ENCODE peak calls at places on chromosomes 3 and 15, in seven cellular contexts. V, Z, L, N, W, O and M are unnamed samples.

GRCh38 chr3:14902719-14903118 is 44.7 kb upstream of the NR2C2 start:
- DNase-seq in V (no peak), Z (no peak), L (no peak), N (no peak), W (no peak), O (no peak), M (no peak)

GRCh38 chr15:29859981-29860745 is 37.9 kb upstream of the TJP1 start:
- DNase-seq in V (no peak), Z (no peak), L (no peak), N (no peak), W (no peak), O (no peak), M (no peak)

GRCh38 chr3:55511895-55512585 is 24.9 kb upstream of the WNT5A start:
- DNase-seq in V (no peak), Z (no peak), L (no peak), N (no peak), W (no peak), O (no peak), M (no peak)

GRCh38 chr3:65607101-65607500 is 431.6 kb downstream of the MAGI1 start:
- DNase-seq in V (no peak), Z (no peak), L (no peak), N (no peak), W (no peak), O (no peak), M (no peak)

GRCh38 chr3:149809694-149810093 is 3.3 kb upstream of the RNF13 start:
- DNase-seq in V (no peak), Z (no peak), L (no peak), N (no peak), W (no peak), O (no peak), M (no peak)

GRCh38 chr3:46193436-46193835 is 14.7 kb downstream of the CCR1 start:
- DNase-seq in V (no peak), Z (no peak), L (no peak), N (peak; percentile 51), W (no peak), O (no peak), M (no peak)

GRCh38 chr15:51936119-51936478 is 35.5 kb downstream of the LEO1 start:
- DNase-seq in V (peak; percentile 51), Z (no peak), L (no peak), N (no peak), W (no peak), O (no peak), M (no peak)

GRCh38 chr15:41698779-41699178 is 38.6 kb downstream of the MGA start:
- DNase-seq in V (no peak), Z (no peak), L (no peak), N (peak; percentile 22), W (no peak), O (no peak), M (no peak)

GRCh38 chr3:151875759-151876158 is 2.3 kb downstream of the SUCNR1 start:
- DNase-seq in V (no peak), Z (no peak), L (no peak), N (peak; percentile 88), W (no peak), O (no peak), M (no peak)

GRCh38 chr15:46442196-46442595 is 807.4 kb downstream of the SQOR start:
- DNase-seq in V (no peak), Z (no peak), L (no peak), N (no peak), W (no peak), O (peak; percentile 1), M (no peak)

DNA sequence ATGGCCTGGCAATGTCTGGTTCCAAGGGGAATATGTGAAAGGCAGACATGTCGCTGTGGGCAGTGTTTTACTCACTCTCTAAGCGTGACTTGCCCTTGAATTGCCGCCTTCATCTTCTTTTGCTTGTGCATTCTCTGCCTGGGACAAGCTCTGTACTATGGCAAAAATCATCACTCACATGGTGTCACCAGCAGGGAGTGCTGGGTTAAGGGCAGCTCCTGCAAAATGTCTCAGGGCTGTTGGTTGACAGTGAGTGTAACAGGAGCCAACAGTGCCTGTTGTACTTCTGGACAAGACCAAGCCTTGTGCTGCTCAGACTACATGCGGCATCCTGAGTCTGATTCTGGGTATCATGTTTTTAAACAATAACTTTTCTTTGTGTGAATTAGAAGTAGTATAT is 45.3 kb upstream of the KY start:
- DNase-seq in V (no peak), Z (no peak), L (no peak), N (no peak), W (no peak), O (no peak), M (no peak)
- TF ChIP-seq POLR2AphosphoS5 in V (no peak), Z (no peak), L (no peak), N (no peak), W (no peak), O (no peak), M (no peak)

DNA sequence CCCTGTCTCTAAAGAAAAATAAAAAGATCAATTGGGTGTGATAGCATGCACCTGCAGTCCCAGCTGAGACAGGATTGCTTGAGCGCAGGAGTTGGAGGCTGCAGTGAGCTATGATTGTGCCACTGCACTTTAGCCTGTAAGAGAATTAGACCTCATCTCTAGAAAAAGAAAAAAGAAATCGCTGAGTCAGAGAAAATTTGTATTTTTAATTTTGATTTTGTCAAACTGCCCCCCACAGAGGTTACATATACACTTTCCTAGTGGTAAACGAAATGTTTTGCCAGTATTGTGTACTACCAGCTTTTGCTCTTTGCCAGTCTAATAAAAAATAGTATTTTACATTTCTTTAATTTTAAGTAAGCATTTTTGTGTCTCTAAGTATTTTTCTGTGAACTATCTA is 5.3 kb upstream of the CRYGS start:
- DNase-seq in V (no peak), Z (no peak), L (no peak), N (no peak), W (no peak), O (no peak), M (no peak)
- TF ChIP-seq POLR2AphosphoS5 in V (no peak), Z (no peak), L (no peak), N (no peak), W (no peak), O (no peak), M (no peak)

DNA sequence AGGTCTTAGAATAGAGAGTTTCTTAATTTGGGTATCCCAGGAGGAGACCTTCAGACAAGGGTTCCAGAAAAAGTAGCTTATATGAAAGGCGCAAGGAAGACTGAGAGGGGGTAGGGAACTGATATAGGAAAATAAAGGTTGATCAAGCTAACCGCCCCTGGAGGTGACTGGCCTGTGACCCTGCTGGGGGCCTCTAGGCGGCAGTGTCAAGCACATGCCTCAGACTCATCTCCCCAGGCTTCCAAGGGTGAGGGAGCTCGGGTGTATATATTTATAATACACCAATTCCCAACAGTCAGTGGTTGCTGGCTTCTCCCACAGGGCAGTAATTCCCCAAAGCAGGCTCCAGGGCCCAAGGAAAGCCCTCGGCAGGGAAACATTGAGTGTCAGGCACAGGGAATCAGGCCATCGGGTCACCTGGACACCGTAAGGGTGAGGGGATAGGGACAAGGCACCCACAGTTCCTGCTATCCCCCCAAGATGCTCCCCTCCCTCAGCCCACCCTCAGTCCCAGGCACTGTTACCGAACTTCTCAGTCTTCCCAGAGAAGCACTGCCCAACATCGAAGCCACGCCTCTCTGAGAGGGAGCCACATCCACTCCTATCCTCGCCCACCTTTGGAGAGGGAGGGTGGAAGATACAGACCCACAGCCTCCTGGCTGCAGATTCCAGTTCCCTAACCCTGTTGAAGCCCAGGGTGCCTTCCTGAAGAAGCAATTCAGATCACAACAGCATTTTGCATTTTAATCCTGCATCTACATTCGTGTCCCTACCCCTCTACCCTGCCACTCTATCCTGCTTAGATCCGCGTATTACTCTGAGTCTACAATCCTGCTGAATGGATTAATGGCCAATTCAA is 19.5 kb upstream of the CAV3 start:
- DNase-seq in V (peak; percentile 80), Z (no peak), L (no peak), N (no peak), W (peak; percentile 13), O (no peak), M (no peak)
- TF ChIP-seq POLR2AphosphoS5 in V (peak; percentile 86), Z (no peak), L (no peak), N (no peak), W (no peak), O (no peak), M (no peak)

DNA sequence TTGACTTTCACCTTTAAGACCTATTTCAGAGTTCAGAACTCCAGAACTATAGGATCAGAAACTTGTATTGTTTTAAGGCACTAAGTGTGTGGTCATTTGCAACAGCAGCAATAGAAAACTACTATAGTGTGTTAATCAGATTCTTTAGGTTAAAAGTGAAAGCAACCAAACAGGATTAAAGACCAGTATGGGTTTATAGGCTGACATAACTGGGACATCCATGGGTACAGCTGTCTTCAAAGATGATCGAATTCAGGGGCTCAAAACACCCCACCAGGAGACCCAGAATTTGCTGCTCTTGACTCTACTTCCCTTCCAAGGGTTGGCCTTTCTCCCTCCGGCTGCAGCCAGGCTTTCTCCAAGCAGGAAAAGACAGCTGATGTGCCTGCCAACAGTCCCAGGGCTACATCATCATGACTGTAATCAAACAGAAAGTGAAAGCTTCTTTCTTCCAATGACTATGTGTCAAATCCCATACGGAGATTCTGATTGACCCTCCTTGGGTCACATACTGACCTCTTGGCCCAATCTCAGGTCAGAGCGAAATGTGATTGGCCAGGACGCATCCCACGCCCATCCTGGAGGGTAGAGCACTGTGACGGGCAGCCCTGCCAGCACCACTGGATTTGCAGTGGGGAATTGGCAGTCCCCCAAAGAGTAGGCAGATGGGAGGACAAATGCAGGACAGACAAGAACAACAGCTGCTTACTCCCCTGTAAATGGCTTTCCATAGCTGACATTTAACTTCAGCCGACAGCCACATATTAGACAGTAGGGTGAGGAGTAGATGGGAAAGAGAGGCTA is 51.4 kb upstream of the RNF7 start:
- DNase-seq in V (peak; percentile 17), Z (peak; percentile 8), L (no peak), N (no peak), W (peak; percentile 46), O (no peak), M (no peak)
- TF ChIP-seq POLR2AphosphoS5 in V (no peak), Z (no peak), L (peak; percentile 43), N (no peak), W (no peak), O (no peak), M (no peak)

GRCh38 chr3:9422712-9423424 is 25.5 kb downstream of the SETD5 start:
- DNase-seq in V (peak; percentile 75), Z (peak; percentile 97), L (peak; percentile 74), N (no peak), W (peak; percentile 98), O (peak; percentile 74), M (no peak)
- TF ChIP-seq POLR2AphosphoS5 in V (no peak), Z (peak; percentile 97), L (peak; percentile 94), N (no peak), W (no peak), O (peak; percentile 54), M (no peak)

GRCh38 chr15:31236184-31237041 is 90.2 kb upstream of the KLF13 start:
- DNase-seq in V (no peak), Z (peak; percentile 23), L (no peak), N (no peak), W (peak; percentile 64), O (peak; percentile 86), M (no peak)
- TF ChIP-seq POLR2AphosphoS5 in V (no peak), Z (peak; percentile 33), L (peak; percentile 76), N (no peak), W (no peak), O (no peak), M (no peak)